ENCODE peak calls at places on chromosomes 5 and 9, in eight cellular contexts. F is sigmoid colon; I is heart right ventricle; S is left ventricle myocardium inferior; A is lung; X is upper lobe of left lung; L is adrenal gland; B is CD4-positive, alpha-beta T cell. Y is an unnamed sample. For H3K9me3, the result is how much of the 10 kb centered on the place peaks cover.

GRCh38 chr9:92636627-92637026 is 33.3 kb downstream of the IPPK start:
- DNase-seq in F (peak), I (no peak), S (no peak), A (no peak), X (no peak), L (peak), B (no peak), Y (no peak)

GRCh38 chr5:78638423-78638822 is 10.1 kb downstream of the LHFPL2 start:
- DNase-seq in F (peak), I (peak), S (peak), A (peak), X (peak), L (peak), B (no peak), Y (no peak)

GRCh38 chr5:137146402-137146889 is 352.7 kb downstream of the SPOCK1 start:
- DNase-seq in F (peak), I (no peak), S (no peak), A (no peak), X (no peak), L (peak), B (no peak), Y (peak)

GRCh38 chr5:145989428-145989827 is 53.0 kb downstream of the SH3RF2 start:
- DNase-seq in F (no peak), I (no peak), S (no peak), A (no peak), X (no peak), L (no peak), B (no peak), Y (no peak)

GRCh38 chr5:81751836-81752643 is 1.1 kb upstream of the SSBP2 start:
- DNase-seq in F (peak), I (peak), S (no peak), A (no peak), X (peak), L (peak), B (no peak), Y (peak)

GRCh38 chr5:24905123-24905522 is 260.3 kb upstream of the CDH10 start:
- DNase-seq in F (no peak), I (no peak), S (no peak), A (no peak), X (no peak), L (no peak), B (no peak), Y (no peak)

GRCh38 chr5:168314735-168315411 is 23.4 kb downstream of the WWC1 start:
- DNase-seq in F (no peak), I (no peak), S (no peak), A (peak), X (peak), L (no peak), B (no peak), Y (no peak)

GRCh38 chr9:101449071-101449721 is 13.6 kb upstream of the ALDOB start:
- DNase-seq in F (peak), I (peak), S (peak), A (peak), X (peak), L (peak), B (peak), Y (peak)

GRCh38 chr5:143106175-143106574 is 297.3 kb downstream of the NR3C1 start:
- DNase-seq in F (no peak), I (peak), S (no peak), A (no peak), X (peak), L (peak), B (no peak), Y (no peak)

GRCh38 chr9:34591911-34592866 is 2.7 kb upstream of the CNTFR start:
- DNase-seq in F (no peak), I (no peak), S (no peak), A (no peak), X (no peak), L (no peak), B (no peak), Y (no peak)

GRCh38 chr5:160774646-160775313 is 77.2 kb downstream of the ATP10B start:
- DNase-seq in F (no peak), I (no peak), S (no peak), A (no peak), X (no peak), L (no peak), B (no peak), Y (no peak)

GRCh38 chr5:111752426-111752965 is 4.5 kb downstream of the NREP start:
- DNase-seq in F (no peak), I (no peak), S (no peak), A (no peak), X (no peak), L (no peak), B (no peak), Y (no peak)

DNA sequence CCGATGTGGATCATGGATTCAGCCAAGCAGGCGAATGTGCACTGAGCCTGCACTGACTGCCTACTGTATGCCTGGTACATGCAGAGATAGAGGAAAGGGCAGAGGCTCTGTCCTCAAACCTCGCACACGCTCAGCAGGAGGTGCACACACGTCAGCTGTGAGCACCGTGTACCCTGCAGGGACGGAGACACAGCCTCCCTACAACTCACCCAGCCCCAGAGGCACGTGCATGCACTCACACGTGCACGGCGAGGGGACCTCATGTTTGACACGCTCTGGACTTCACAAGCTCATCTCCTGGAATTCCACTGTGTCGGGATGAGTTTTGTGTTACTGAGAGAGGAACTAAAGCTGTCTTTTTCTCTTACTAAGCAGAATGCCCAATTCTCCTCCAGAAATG is 48.4 kb downstream of the IRX2 start:
- DNase-seq in F (peak), I (no peak), S (no peak), A (no peak), X (no peak), L (no peak), B (no peak), Y (no peak)
- H3K9me3 ChIP-seq in F (under half), I (under half), S (under half), A (under half), X (under half), L (under half), B (under half), Y (under half)

GRCh38 chr5:154421868-154422267 is 23.9 kb upstream of the SAP30L start:
- DNase-seq in F (no peak), I (no peak), S (no peak), A (no peak), X (no peak), L (no peak), B (no peak), Y (no peak)
- TF ChIP-seq CTCF in F (no peak), I (peak), S (peak), A (no peak), X (no peak), L (peak), B (no peak), Y (no peak)

GRCh38 chr5:141475625-141476131 is at the start of gene PCDHGC3:
- DNase-seq in F (peak), I (peak), S (peak), A (peak), X (peak), L (peak), B (no peak), Y (peak)

GRCh38 chr5:141477815-141478214 is 2.0 kb downstream of the PCDHGC3 start:
- DNase-seq in F (no peak), I (no peak), S (no peak), A (no peak), X (no peak), L (no peak), B (no peak), Y (no peak)

GRCh38 chr5:141477169-141477568 is 1.4 kb downstream of the PCDHGC3 start:
- DNase-seq in F (no peak), I (no peak), S (no peak), A (no peak), X (no peak), L (no peak), B (no peak), Y (no peak)

GRCh38 chr5:141478321-141478945 is 2.7 kb downstream of the PCDHGC3 start:
- DNase-seq in F (no peak), I (no peak), S (no peak), A (peak), X (peak), L (no peak), B (no peak), Y (no peak)

GRCh38 chr5:141476132-141476909 is 555 bp downstream of the PCDHGC3 start:
- DNase-seq in F (peak), I (peak), S (peak), A (no peak), X (peak), L (peak), B (no peak), Y (peak)
- H3K9me3 ChIP-seq in F (under half), I (under half), S (under half), A (under half), X (under half), L (under half), B (under half), Y (under half)

DNA sequence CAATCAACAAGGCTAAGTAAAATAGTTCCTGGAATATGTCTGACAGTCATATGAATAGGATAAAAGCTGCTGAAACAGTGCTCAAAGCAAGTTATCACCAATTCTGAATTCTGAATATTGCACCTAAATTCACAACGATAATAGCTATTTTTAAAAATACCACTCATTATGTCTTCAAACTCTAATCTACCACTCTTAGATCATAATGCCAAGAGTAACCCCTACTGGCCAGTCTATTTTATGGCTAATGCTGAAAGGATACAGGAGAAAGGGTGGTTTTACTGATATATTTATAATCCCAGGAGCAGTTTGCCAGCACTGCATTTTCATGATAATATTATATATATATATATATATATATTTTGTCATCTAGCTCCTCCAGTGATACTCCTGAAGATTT is 232.8 kb downstream of the PDE4D start:
- DNase-seq in F (no peak), I (no peak), S (no peak), A (no peak), X (no peak), L (no peak), B (no peak), Y (no peak)
- TF ChIP-seq CTCF in F (no peak), I (peak), S (peak), A (no peak), X (no peak), L (no peak), B (no peak), Y (peak)

GRCh38 chr9:113928269-113928668 is 52.2 kb downstream of the ZNF618 start:
- DNase-seq in F (no peak), I (no peak), S (no peak), A (no peak), X (no peak), L (no peak), B (no peak), Y (no peak)
- H3K9me3 ChIP-seq in F (under half), I (under half), S (half or more), A (under half), X (under half), L (under half), B (under half), Y (under half)

GRCh38 chr5:10801931-10802674 is 41.1 kb upstream of the DAP start:
- DNase-seq in F (no peak), I (no peak), S (no peak), A (no peak), X (no peak), L (no peak), B (no peak), Y (no peak)
- TF ChIP-seq CTCF in F (no peak), I (peak), S (peak), A (no peak), X (no peak), L (peak), B (no peak), Y (no peak)

DNA sequence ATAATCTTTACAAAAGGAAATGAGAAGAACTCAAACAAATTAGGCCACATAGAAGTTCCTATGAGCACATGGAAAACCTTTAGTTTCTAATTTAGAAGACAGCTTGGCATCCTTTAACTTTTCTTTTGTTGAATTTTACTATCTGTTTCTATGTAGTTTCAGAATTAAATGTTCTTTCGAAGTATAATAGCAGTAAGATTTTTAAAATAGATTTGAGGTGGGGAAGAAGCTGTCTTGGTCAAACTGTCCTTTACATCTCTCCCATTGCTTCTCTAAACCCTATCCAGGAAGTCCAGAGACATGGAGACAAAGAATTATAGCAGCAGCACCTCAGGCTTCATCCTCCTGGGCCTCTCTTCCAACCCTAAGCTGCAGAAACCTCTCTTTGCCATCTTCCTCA is at the start of gene OR1L4:
- DNase-seq in F (no peak), I (no peak), S (no peak), A (no peak), X (no peak), L (no peak), B (no peak), Y (no peak)
- H3K9me3 ChIP-seq in F (under half), I (under half), S (half or more), A (under half), X (half or more), L (under half), B (under half), Y (under half)